ENCODE peak calls at places on chromosomes 4 and X, in six cellular contexts. E, Y, V, H, L and R are unnamed samples.
A peak's percentile ranks its signal among the peaks of the same experiment; 100 is the strongest.

GRCh38 chrX:150544835-150545790 is 23.3 kb upstream of the MTM1 start:
- DNase-seq in E (no peak), Y (no peak), V (no peak), H (no peak), L (no peak), R (no peak)

GRCh38 chr4:170090667-170091052 is 904 bp upstream of the AADAT start:
- DNase-seq in E (no peak), Y (no peak), V (no peak), H (no peak), L (no peak), R (no peak)

GRCh38 chrX:45322820-45323219 is 122.1 kb upstream of the DIPK2B start:
- DNase-seq in E (no peak), Y (peak; percentile 1), V (no peak), H (no peak), L (no peak), R (no peak)

GRCh38 chr4:81814909-81815539 is 343.3 kb upstream of the RASGEF1B start:
- DNase-seq in E (no peak), Y (no peak), V (no peak), H (no peak), L (no peak), R (no peak)

GRCh38 chr4:124060261-124060918 is 652.1 kb downstream of the ANKRD50 start:
- DNase-seq in E (peak; percentile 1), Y (no peak), V (no peak), H (no peak), L (no peak), R (no peak)

GRCh38 chr4:51930557-51930956 is 87.6 kb downstream of the DCUN1D4 start:
- DNase-seq in E (no peak), Y (no peak), V (no peak), H (no peak), L (no peak), R (no peak)

GRCh38 chr4:101039367-101039766 is 308.0 kb downstream of the PPP3CA start:
- DNase-seq in E (no peak), Y (no peak), V (peak; percentile 91), H (no peak), L (no peak), R (no peak)

GRCh38 chr4:172982151-172982590 is 186.4 kb upstream of the GALNT7 start:
- DNase-seq in E (peak; percentile 33), Y (no peak), V (peak; percentile 69), H (no peak), L (no peak), R (no peak)

GRCh38 chr4:180669637-180670036 is 1573.6 kb upstream of the TENM3 start:
- DNase-seq in E (no peak), Y (no peak), V (no peak), H (no peak), L (no peak), R (no peak)

GRCh38 chr4:41133619-41134018 is 80.7 kb downstream of the APBB2 start:
- DNase-seq in E (no peak), Y (peak; percentile 32), V (no peak), H (no peak), L (no peak), R (no peak)

GRCh38 chr4:82201805-82202636 is 171.8 kb downstream of the HNRNPD start:
- DNase-seq in E (no peak), Y (peak; percentile 48), V (peak; percentile 36), H (peak; percentile 72), L (peak; percentile 49), R (no peak)

GRCh38 chrX:68895339-68896250 is 66.8 kb downstream of the EFNB1 start:
- DNase-seq in E (no peak), Y (no peak), V (no peak), H (peak; percentile 5), L (peak; percentile 3), R (no peak)

GRCh38 chr4:125314676-125315570 is at the start of gene FAT4:
- DNase-seq in E (no peak), Y (peak; percentile 70), V (peak; percentile 85), H (peak; percentile 32), L (peak; percentile 88), R (peak; percentile 81)

GRCh38 chr4:103996059-103996458 is 276.3 kb upstream of the TACR3 start:
- DNase-seq in E (no peak), Y (peak; percentile 23), V (peak; percentile 56), H (no peak), L (no peak), R (no peak)

GRCh38 chr4:15043226-15043625 is 40.9 kb downstream of the CPEB2 start:
- DNase-seq in E (no peak), Y (no peak), V (peak; percentile 13), H (peak; percentile 11), L (peak; percentile 24), R (no peak)

GRCh38 chr4:16026155-16026761 is 57.6 kb downstream of the PROM1 start:
- DNase-seq in E (peak; percentile 25), Y (no peak), V (peak; percentile 48), H (peak; percentile 65), L (peak; percentile 44), R (no peak)

GRCh38 chr4:10607206-10607605 is 77.4 kb downstream of the CLNK start:
- DNase-seq in E (no peak), Y (no peak), V (no peak), H (no peak), L (no peak), R (no peak)

GRCh38 chr4:177546745-177547144 is 104.5 kb upstream of the AGA start:
- DNase-seq in E (no peak), Y (no peak), V (no peak), H (no peak), L (no peak), R (no peak)

GRCh38 chr4:17511041-17511949 is 595 bp downstream of the QDPR start:
- DNase-seq in E (no peak), Y (no peak), V (peak; percentile 15), H (peak; percentile 70), L (peak; percentile 46), R (no peak)

GRCh38 chrX:151515233-151515632 is 48.2 kb upstream of the PASD1 start:
- DNase-seq in E (no peak), Y (no peak), V (no peak), H (peak; percentile 11), L (no peak), R (no peak)

GRCh38 chr4:94419956-94420355 is 31.8 kb upstream of the PDLIM5 start:
- DNase-seq in E (no peak), Y (no peak), V (no peak), H (peak; percentile 41), L (peak; percentile 76), R (no peak)

GRCh38 chr4:174707277-174707676 is 121.8 kb downstream of the GLRA3 start:
- DNase-seq in E (no peak), Y (no peak), V (no peak), H (peak; percentile 33), L (no peak), R (no peak)

GRCh38 chr4:47553329-47554125 is 68.5 kb downstream of the ATP10D start:
- DNase-seq in E (no peak), Y (no peak), V (no peak), H (no peak), L (no peak), R (no peak)

GRCh38 chr4:142358656-142359055 is 487.4 kb downstream of the INPP4B start:
- DNase-seq in E (no peak), Y (no peak), V (no peak), H (no peak), L (no peak), R (no peak)

GRCh38 chrX:71315917-71316316 is 14.4 kb downstream of the ITGB1BP2 start:
- DNase-seq in E (no peak), Y (no peak), V (no peak), H (no peak), L (no peak), R (no peak)

DNA sequence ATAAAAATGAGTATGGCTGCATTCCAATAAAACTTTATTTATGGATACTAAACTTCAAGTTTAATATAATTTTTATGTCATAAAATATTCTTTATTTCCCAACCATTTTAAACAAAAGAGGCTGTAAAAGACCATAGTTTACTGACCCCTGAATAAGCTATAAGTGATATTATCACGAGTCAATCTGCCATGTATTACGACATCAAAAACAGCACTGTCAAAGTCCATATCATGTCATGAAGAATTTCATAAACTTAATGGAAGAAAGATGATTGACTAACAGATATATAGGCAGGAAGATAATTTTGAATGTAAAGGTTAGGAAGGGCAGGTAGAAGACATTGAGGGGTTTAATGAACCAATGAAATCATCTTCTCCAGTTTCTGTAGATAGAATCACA is 18.2 kb downstream of the TMEM156 start:
- DNase-seq in E (no peak), Y (no peak), V (no peak), H (no peak), L (no peak), R (no peak)
- H3K4me3 ChIP-seq in E (no peak overlapping the region), Y (no peak overlapping the region), V (no peak overlapping the region), H (no peak overlapping the region), L (no peak overlapping the region), R (no peak overlapping the region)

GRCh38 chr4:8033067-8033755 is 93.5 kb upstream of the AFAP1 start:
- DNase-seq in E (no peak), Y (no peak), V (no peak), H (no peak), L (no peak), R (no peak)
- TF ChIP-seq ZNF274 in E (no peak), Y (no peak), V (no peak), H (no peak), L (no peak), R (no peak)

DNA sequence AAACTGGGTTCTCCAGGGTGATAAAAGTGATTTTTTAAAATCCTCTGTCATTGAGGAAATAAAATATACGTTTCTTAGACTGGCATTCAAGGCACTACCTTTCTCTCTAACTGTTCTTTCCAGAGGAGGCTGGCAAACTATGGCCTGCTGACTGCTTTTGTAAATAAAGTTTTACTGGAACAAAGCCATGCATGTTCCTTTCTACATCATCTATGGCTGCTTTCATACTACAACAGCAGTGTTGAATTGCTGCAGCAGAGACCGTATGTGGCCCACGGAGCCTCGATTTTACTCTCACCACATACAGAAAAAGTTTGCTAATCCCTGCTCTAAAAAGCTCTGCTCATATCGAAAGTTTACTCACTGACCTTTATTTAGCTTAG is 20.2 kb downstream of the SETD7 start:
- DNase-seq in E (no peak), Y (no peak), V (no peak), H (no peak), L (no peak), R (no peak)
- H3K4me3 ChIP-seq in E (no peak overlapping the region), Y (no peak overlapping the region), V (no peak overlapping the region), H (no peak overlapping the region), L (no peak overlapping the region), R (no peak overlapping the region)

DNA sequence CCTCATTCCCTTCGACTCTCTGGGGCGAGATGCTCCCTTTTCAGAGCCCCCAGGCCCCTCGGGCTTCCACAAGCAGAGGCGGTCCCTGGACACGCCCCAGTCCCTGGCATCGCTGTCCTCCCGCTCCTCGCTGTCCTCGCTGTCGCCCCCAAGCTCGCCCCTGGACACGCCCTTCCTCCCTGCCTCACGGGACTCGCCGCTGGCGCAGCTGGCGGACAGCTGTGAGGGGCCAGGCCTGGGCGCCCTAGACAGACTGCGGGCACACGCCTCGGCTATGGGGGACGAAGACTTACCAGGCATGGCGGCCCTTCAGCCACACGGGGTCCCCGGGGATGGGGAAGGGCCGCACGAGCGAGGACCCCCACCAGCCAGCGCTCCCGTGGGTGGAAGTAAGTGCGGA is 39.5 kb upstream of the CLCN4 start:
- DNase-seq in E (no peak), Y (no peak), V (no peak), H (no peak), L (no peak), R (no peak)
- TF ChIP-seq ZNF274 in E (no peak), Y (no peak), V (no peak), H (no peak), L (no peak), R (no peak)

GRCh38 chrX:40152173-40152705 is 54.5 kb upstream of the BCOR start:
- DNase-seq in E (no peak), Y (no peak), V (no peak), H (peak; percentile 40), L (no peak), R (no peak)
- H3K4me3 ChIP-seq in E (no peak overlapping the region), Y (peak overlapping the region; percentile 46), V (peak overlapping the region; percentile 61), H (peak overlapping the region; percentile 45), L (no peak overlapping the region), R (peak overlapping the region; percentile 36)